ENCODE peak calls at places on chromosomes 16 and 17, in four cellular contexts. U, P, Q and T are unnamed samples.

GRCh38 chr17:5561736-5562135 is 22.6 kb downstream of the NLRP1 start:
- DNase-seq in U (no peak), P (no peak), Q (no peak), T (no peak)

GRCh38 chr16:31899505-31899904 is 25.9 kb downstream of the ZNF267 start:
- DNase-seq in U (no peak), P (no peak), Q (no peak), T (no peak)

GRCh38 chr16:75244844-75245758 is 6.3 kb downstream of the BCAR1 start:
- DNase-seq in U (peak), P (no peak), Q (peak), T (peak)

GRCh38 chr16:72879846-72880245 is 168.1 kb downstream of the ZFHX3 start:
- DNase-seq in U (no peak), P (no peak), Q (no peak), T (no peak)

GRCh38 chr17:34895388-34895787 is 65.9 kb downstream of the CCT6B start:
- DNase-seq in U (no peak), P (no peak), Q (no peak), T (no peak)

GRCh38 chr16:66263168-66263972 is 103.1 kb upstream of the CDH5 start:
- DNase-seq in U (no peak), P (no peak), Q (no peak), T (no peak)

GRCh38 chr16:29898135-29898534 is 1.2 kb downstream of the SEZ6L2 start:
- DNase-seq in U (no peak), P (no peak), Q (no peak), T (peak)

GRCh38 chr17:45322168-45322567 is 5.3 kb upstream of the MAP3K14 start:
- DNase-seq in U (no peak), P (no peak), Q (no peak), T (no peak)

GRCh38 chr17:78957076-78957475 is 22.6 kb downstream of the LGALS3BP start:
- DNase-seq in U (no peak), P (no peak), Q (no peak), T (no peak)

GRCh38 chr16:8781797-8782196 is 15.6 kb downstream of the TMEM186 start:
- DNase-seq in U (no peak), P (no peak), Q (no peak), T (no peak)

GRCh38 chr16:17831330-17831729 is 360.6 kb upstream of the XYLT1 start:
- DNase-seq in U (no peak), P (no peak), Q (no peak), T (no peak)

GRCh38 chr17:72408122-72408382 is 287.2 kb downstream of the SOX9 start:
- DNase-seq in U (no peak), P (no peak), Q (no peak), T (no peak)

GRCh38 chr17:58371300-58371950 is 19.4 kb upstream of the SUPT4H1 start:
- DNase-seq in U (no peak), P (no peak), Q (no peak), T (no peak)

GRCh38 chr16:67939507-67940435 is 3.1 kb upstream of the PSMB10 start:
- DNase-seq in U (no peak), P (no peak), Q (no peak), T (no peak)

GRCh38 chr17:16282522-16282921 is 65.5 kb downstream of the PIGL start:
- DNase-seq in U (no peak), P (no peak), Q (no peak), T (no peak)
- TF ChIP-seq TCF12 in U (no peak), P (no peak), Q (no peak), T (peak)

GRCh38 chr16:2469399-2470233 is 1.5 kb upstream of the NTN3 start:
- DNase-seq in U (no peak), P (no peak), Q (no peak), T (no peak)

GRCh38 chr16:2467301-2468141 is 3.6 kb upstream of the NTN3 start:
- DNase-seq in U (no peak), P (no peak), Q (no peak), T (peak)

GRCh38 chr16:2466667-2467300 is 4.3 kb upstream of the NTN3 start:
- DNase-seq in U (no peak), P (no peak), Q (no peak), T (no peak)

GRCh38 chr16:2468725-2469398 is 2.2 kb upstream of the NTN3 start:
- DNase-seq in U (no peak), P (peak), Q (no peak), T (peak)

DNA sequence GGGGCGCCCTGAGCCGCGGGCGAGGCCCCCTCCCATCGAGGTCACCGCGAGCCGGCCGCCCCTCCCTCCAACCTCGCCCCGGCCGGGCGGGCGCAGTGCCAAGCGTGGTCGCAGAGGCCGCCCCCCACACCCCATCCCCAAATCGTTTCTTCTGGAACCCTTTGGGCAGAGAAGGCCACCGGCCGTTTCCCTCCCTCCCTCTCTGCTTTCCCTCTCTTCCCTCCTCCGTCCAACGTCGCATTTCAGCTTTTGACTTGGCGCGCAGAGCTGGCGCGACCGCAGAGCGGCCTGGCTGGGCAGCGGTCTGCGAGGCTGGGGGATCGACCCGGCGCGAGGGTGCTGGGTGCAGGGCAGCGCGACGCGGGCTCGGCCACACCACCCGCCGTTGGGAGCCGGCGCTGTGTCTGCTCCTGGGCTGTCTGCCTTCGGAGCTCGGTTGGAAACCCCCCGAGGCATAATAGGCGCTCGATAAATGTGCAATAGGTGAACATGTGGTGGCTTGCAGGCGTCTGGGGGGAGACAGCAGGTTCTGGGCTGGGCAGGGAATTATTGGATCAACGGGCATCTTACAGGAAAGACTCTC is 2.9 kb upstream of the NTN3 start:
- DNase-seq in U (no peak), P (no peak), Q (no peak), T (peak)
- TF ChIP-seq TCF12 in U (no peak), P (no peak), Q (no peak), T (no peak)

GRCh38 chr17:80600586-80600985 is 55.9 kb downstream of the RPTOR start:
- DNase-seq in U (no peak), P (no peak), Q (no peak), T (no peak)

GRCh38 chr17:80601146-80601545 is 56.5 kb downstream of the RPTOR start:
- DNase-seq in U (no peak), P (no peak), Q (no peak), T (no peak)

GRCh38 chr17:80598813-80599545 is 54.3 kb downstream of the RPTOR start:
- DNase-seq in U (no peak), P (no peak), Q (no peak), T (no peak)

GRCh38 chr17:80596760-80597608 is 52.3 kb downstream of the RPTOR start:
- DNase-seq in U (no peak), P (no peak), Q (no peak), T (no peak)

GRCh38 chr17:80599546-80600305 is 55.1 kb downstream of the RPTOR start:
- DNase-seq in U (no peak), P (no peak), Q (peak), T (no peak)
- TF ChIP-seq TCF12 in U (no peak), P (no peak), Q (peak), T (no peak)

DNA sequence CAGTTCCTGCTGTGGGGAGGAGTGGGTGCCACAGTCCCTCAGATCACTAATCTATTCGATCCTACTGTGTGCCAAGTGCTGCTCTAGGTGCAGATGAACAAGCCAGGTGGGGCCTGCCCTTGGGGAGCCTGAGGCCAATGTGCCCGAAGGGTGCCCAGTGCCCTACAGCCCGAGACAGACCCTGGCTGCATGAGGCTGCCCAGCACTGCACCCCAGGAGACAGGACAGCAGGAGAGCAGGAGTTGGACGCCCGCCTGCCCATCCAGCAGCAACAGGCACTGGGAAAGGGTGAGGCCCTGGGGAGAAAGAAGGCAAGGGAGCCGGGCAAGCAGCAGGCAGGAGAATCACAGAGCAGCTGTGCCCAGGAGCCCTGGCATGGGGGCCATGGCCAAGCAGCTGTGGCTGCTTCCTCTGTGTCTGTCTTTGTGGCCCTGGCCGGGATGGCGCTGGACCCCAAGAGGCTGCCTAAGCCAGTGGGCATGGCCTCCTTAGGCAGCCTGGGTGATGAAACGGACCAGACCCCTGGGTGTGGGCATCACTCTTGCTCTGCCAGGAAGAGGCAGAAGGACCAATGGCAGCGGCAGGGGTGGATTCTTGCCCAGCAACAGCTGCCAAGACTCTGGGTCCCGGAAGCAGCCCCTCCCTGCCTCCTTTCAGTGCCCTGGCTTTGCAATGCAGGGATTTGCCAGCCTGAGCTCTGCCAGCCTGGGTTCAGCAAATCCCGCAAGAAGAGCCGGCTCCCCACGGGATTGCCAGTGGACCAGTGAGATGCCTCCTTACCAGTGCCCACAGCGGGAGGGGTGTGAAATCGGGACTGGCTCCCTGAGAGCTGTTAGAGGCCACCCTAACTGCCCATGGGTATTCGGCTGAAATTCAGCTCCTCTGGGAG is 179.6 kb upstream of the TNRC6C start:
- DNase-seq in U (no peak), P (no peak), Q (no peak), T (peak)
- TF ChIP-seq TCF12 in U (no peak), P (no peak), Q (no peak), T (no peak)